ENCODE peak calls at places on chromosomes 11 and 22, in seven cellular contexts. L is M059J, J is BE2C, P is GM19239, C is omental fat pad, S is fibroblast of pulmonary artery, A is HL-60. Q is an unnamed sample.

GRCh38 chr11:86206296-86206695 is 38.3 kb upstream of the EED start:
- DNase-seq in J (no peak), A (no peak), S (no peak), C (no peak), L (no peak), P (no peak), Q (no peak)

GRCh38 chr11:47593934-47594855 is at the start of gene C1QTNF4:
- DNase-seq in J (no peak), C (no peak), S (no peak), L (no peak), A (no peak), P (no peak), Q (no peak)

GRCh38 chr11:17768547-17768946 is 34.0 kb downstream of the KCNC1 start:
- DNase-seq in L (no peak), S (no peak), A (no peak), J (no peak), P (no peak), C (no peak), Q (no peak)

GRCh38 chr22:24471570-24471969 is 23.6 kb upstream of the UPB1 start:
- DNase-seq in C (no peak), L (no peak), J (no peak), S (peak), P (no peak), A (no peak), Q (no peak)

GRCh38 chr11:36214976-36215687 is 74.1 kb downstream of the COMMD9 start:
- DNase-seq in P (no peak), C (no peak), J (no peak), A (no peak), S (no peak), L (no peak), Q (no peak)

GRCh38 chr11:64447717-64448598 is 89.0 kb downstream of the RPS6KA4 start:
- DNase-seq in C (no peak), A (peak), J (no peak), L (peak), S (peak), P (peak), Q (no peak)

GRCh38 chr11:62201376-62201775 is 7.1 kb upstream of the SCGB2A1 start:
- DNase-seq in C (no peak), A (no peak), L (no peak), S (no peak), J (no peak), P (no peak), Q (no peak)

GRCh38 chr11:10268746-10269487 is 25.1 kb downstream of the SBF2 start:
- DNase-seq in C (no peak), L (no peak), S (no peak), A (no peak), P (no peak), J (no peak), Q (no peak)

GRCh38 chr11:3929689-3930088 is 74.2 kb downstream of the STIM1 start:
- DNase-seq in L (no peak), P (no peak), S (no peak), C (no peak), J (no peak), A (no peak), Q (no peak)

GRCh38 chr11:114157476-114158050 is 98.1 kb downstream of the ZBTB16 start:
- DNase-seq in P (no peak), C (no peak), J (no peak), L (no peak), S (no peak), A (no peak), Q (no peak)

GRCh38 chr11:8706673-8707432 is 24.3 kb downstream of the RPL27A start:
- DNase-seq in J (no peak), C (no peak), L (no peak), P (no peak), S (no peak), A (no peak), Q (no peak)

GRCh38 chr11:120302001-120302805 is 22.9 kb upstream of the TLCD5 start:
- DNase-seq in A (no peak), L (no peak), C (no peak), J (no peak), S (no peak), P (no peak), Q (no peak)

GRCh38 chr11:85829172-85829571 is 18.2 kb upstream of the SYTL2 start:
- DNase-seq in S (no peak), A (no peak), J (no peak), L (no peak), C (no peak), P (no peak), Q (no peak)

GRCh38 chr11:46562527-46562926 is 31.3 kb downstream of the AMBRA1 start:
- DNase-seq in A (no peak), S (no peak), P (no peak), L (no peak), J (no peak), C (no peak), Q (no peak)

Q was measured in NCI-H1105.